ENCODE peak calls at places on chromosomes 13 and 19, in eight cellular contexts. One of them, this sample, is unnamed. For H3K4me1, the result is how much of the 10 kb centered on the place peaks cover.

GRCh38 chr19:39660661-39661060 is 4.9 kb downstream of the LGALS16 start:
- DNase-seq in body of pancreas: no peak
- DNase-seq in effector memory CD4-positive, alpha-beta T cell: no peak
- DNase-seq in heart left ventricle: no peak
- DNase-seq in stomach: no peak
- DNase-seq in pancreas: no peak
- DNase-seq in CD4-positive, CD25-positive, alpha-beta regulatory T cell: no peak
- DNase-seq in mucosa of descending colon: no peak
- DNase-seq in this sample: no peak

GRCh38 chr19:40347476-40348124 is 597 bp downstream of the C19orf47 start:
- DNase-seq in body of pancreas: no peak
- DNase-seq in effector memory CD4-positive, alpha-beta T cell: no peak
- DNase-seq in heart left ventricle: no peak
- DNase-seq in stomach: no peak
- DNase-seq in pancreas: no peak
- DNase-seq in CD4-positive, CD25-positive, alpha-beta regulatory T cell: no peak
- DNase-seq in mucosa of descending colon: no peak
- DNase-seq in this sample: no peak

GRCh38 chr13:60226507-60226906 is 62.8 kb upstream of the DIAPH3 start:
- DNase-seq in body of pancreas: peak
- DNase-seq in effector memory CD4-positive, alpha-beta T cell: no peak
- DNase-seq in heart left ventricle: no peak
- DNase-seq in stomach: no peak
- DNase-seq in pancreas: no peak
- DNase-seq in CD4-positive, CD25-positive, alpha-beta regulatory T cell: no peak
- DNase-seq in mucosa of descending colon: peak
- DNase-seq in this sample: no peak

GRCh38 chr13:98094678-98095266 is 48.1 kb upstream of the FARP1 start:
- DNase-seq in body of pancreas: no peak
- DNase-seq in effector memory CD4-positive, alpha-beta T cell: no peak
- DNase-seq in heart left ventricle: no peak
- DNase-seq in stomach: no peak
- DNase-seq in pancreas: no peak
- DNase-seq in CD4-positive, CD25-positive, alpha-beta regulatory T cell: no peak
- DNase-seq in mucosa of descending colon: no peak
- DNase-seq in this sample: no peak

GRCh38 chr19:7947939-7948338 is 4.5 kb upstream of the TIMM44 start:
- DNase-seq in body of pancreas: no peak
- DNase-seq in effector memory CD4-positive, alpha-beta T cell: no peak
- DNase-seq in heart left ventricle: no peak
- DNase-seq in stomach: no peak
- DNase-seq in pancreas: no peak
- DNase-seq in CD4-positive, CD25-positive, alpha-beta regulatory T cell: no peak
- DNase-seq in mucosa of descending colon: no peak
- DNase-seq in this sample: no peak

GRCh38 chr19:15452111-15453047 is 2.6 kb upstream of the WIZ start:
- DNase-seq in body of pancreas: peak
- DNase-seq in effector memory CD4-positive, alpha-beta T cell: no peak
- DNase-seq in heart left ventricle: peak
- DNase-seq in stomach: peak
- DNase-seq in pancreas: peak
- DNase-seq in CD4-positive, CD25-positive, alpha-beta regulatory T cell: no peak
- DNase-seq in mucosa of descending colon: peak
- DNase-seq in this sample: peak

GRCh38 chr13:102212729-102213128 is 189.1 kb downstream of the FGF14 start:
- DNase-seq in body of pancreas: no peak
- DNase-seq in effector memory CD4-positive, alpha-beta T cell: no peak
- DNase-seq in heart left ventricle: no peak
- DNase-seq in stomach: no peak
- DNase-seq in pancreas: no peak
- DNase-seq in CD4-positive, CD25-positive, alpha-beta regulatory T cell: no peak
- DNase-seq in mucosa of descending colon: no peak
- DNase-seq in this sample: no peak

GRCh38 chr19:22532388-22533310 is 101.5 kb upstream of the ZNF492 start:
- DNase-seq in body of pancreas: peak
- DNase-seq in effector memory CD4-positive, alpha-beta T cell: no peak
- DNase-seq in heart left ventricle: peak
- DNase-seq in stomach: no peak
- DNase-seq in pancreas: peak
- DNase-seq in CD4-positive, CD25-positive, alpha-beta regulatory T cell: no peak
- DNase-seq in mucosa of descending colon: peak
- DNase-seq in this sample: peak

GRCh38 chr19:53294786-53295441 is 27.4 kb upstream of the VN1R4 start:
- DNase-seq in body of pancreas: no peak
- DNase-seq in effector memory CD4-positive, alpha-beta T cell: no peak
- DNase-seq in heart left ventricle: no peak
- DNase-seq in stomach: no peak
- DNase-seq in pancreas: no peak
- DNase-seq in CD4-positive, CD25-positive, alpha-beta regulatory T cell: no peak
- DNase-seq in mucosa of descending colon: no peak
- DNase-seq in this sample: no peak

GRCh38 chr13:78317030-78317429 is 286.3 kb downstream of the POU4F1 start:
- DNase-seq in body of pancreas: no peak
- DNase-seq in effector memory CD4-positive, alpha-beta T cell: no peak
- DNase-seq in heart left ventricle: no peak
- DNase-seq in stomach: no peak
- DNase-seq in pancreas: no peak
- DNase-seq in CD4-positive, CD25-positive, alpha-beta regulatory T cell: no peak
- DNase-seq in mucosa of descending colon: no peak
- DNase-seq in this sample: no peak

GRCh38 chr19:37221136-37221535 is 3.1 kb downstream of the ZNF383 start:
- DNase-seq in body of pancreas: no peak
- DNase-seq in effector memory CD4-positive, alpha-beta T cell: no peak
- DNase-seq in heart left ventricle: no peak
- DNase-seq in stomach: no peak
- DNase-seq in pancreas: no peak
- DNase-seq in CD4-positive, CD25-positive, alpha-beta regulatory T cell: no peak
- DNase-seq in mucosa of descending colon: no peak
- DNase-seq in this sample: no peak

GRCh38 chr13:113327391-113327765 is 30.3 kb downstream of the LAMP1 start:
- DNase-seq in body of pancreas: no peak
- DNase-seq in effector memory CD4-positive, alpha-beta T cell: no peak
- DNase-seq in heart left ventricle: peak
- DNase-seq in stomach: no peak
- DNase-seq in pancreas: no peak
- DNase-seq in CD4-positive, CD25-positive, alpha-beta regulatory T cell: no peak
- DNase-seq in mucosa of descending colon: no peak
- DNase-seq in this sample: no peak

GRCh38 chr19:50184196-50184595 is 19.2 kb upstream of the MYH14 start:
- DNase-seq in body of pancreas: no peak
- DNase-seq in effector memory CD4-positive, alpha-beta T cell: no peak
- DNase-seq in heart left ventricle: no peak
- DNase-seq in stomach: no peak
- DNase-seq in pancreas: no peak
- DNase-seq in CD4-positive, CD25-positive, alpha-beta regulatory T cell: no peak
- DNase-seq in mucosa of descending colon: no peak
- DNase-seq in this sample: no peak

GRCh38 chr19:44903602-44904425 is 1.8 kb upstream of the APOE start:
- DNase-seq in body of pancreas: peak
- DNase-seq in effector memory CD4-positive, alpha-beta T cell: peak
- DNase-seq in heart left ventricle: peak
- DNase-seq in stomach: peak
- DNase-seq in pancreas: peak
- DNase-seq in CD4-positive, CD25-positive, alpha-beta regulatory T cell: peak
- DNase-seq in mucosa of descending colon: peak
- DNase-seq in this sample: peak

GRCh38 chr19:17402982-17403855 is 2.2 kb downstream of the BST2 start:
- DNase-seq in body of pancreas: no peak
- DNase-seq in effector memory CD4-positive, alpha-beta T cell: no peak
- DNase-seq in heart left ventricle: peak
- DNase-seq in stomach: no peak
- DNase-seq in pancreas: no peak
- DNase-seq in CD4-positive, CD25-positive, alpha-beta regulatory T cell: peak
- DNase-seq in mucosa of descending colon: no peak
- DNase-seq in this sample: no peak

GRCh38 chr19:5129691-5130090 is 160.8 kb downstream of the KDM4B start:
- DNase-seq in body of pancreas: no peak
- DNase-seq in effector memory CD4-positive, alpha-beta T cell: no peak
- DNase-seq in heart left ventricle: no peak
- DNase-seq in stomach: no peak
- DNase-seq in pancreas: no peak
- DNase-seq in CD4-positive, CD25-positive, alpha-beta regulatory T cell: no peak
- DNase-seq in mucosa of descending colon: no peak
- DNase-seq in this sample: no peak

GRCh38 chr19:5128251-5128931 is 159.5 kb downstream of the KDM4B start:
- DNase-seq in body of pancreas: peak
- DNase-seq in effector memory CD4-positive, alpha-beta T cell: no peak
- DNase-seq in heart left ventricle: peak
- DNase-seq in stomach: peak
- DNase-seq in pancreas: peak
- DNase-seq in CD4-positive, CD25-positive, alpha-beta regulatory T cell: no peak
- DNase-seq in mucosa of descending colon: no peak
- DNase-seq in this sample: no peak

GRCh38 chr19:5130371-5131030 is 161.6 kb downstream of the KDM4B start:
- DNase-seq in body of pancreas: peak
- DNase-seq in effector memory CD4-positive, alpha-beta T cell: peak
- DNase-seq in heart left ventricle: no peak
- DNase-seq in stomach: no peak
- DNase-seq in pancreas: no peak
- DNase-seq in CD4-positive, CD25-positive, alpha-beta regulatory T cell: peak
- DNase-seq in mucosa of descending colon: peak
- DNase-seq in this sample: no peak

GRCh38 chr19:5127710-5128109 is 158.8 kb downstream of the KDM4B start:
- DNase-seq in body of pancreas: no peak
- DNase-seq in effector memory CD4-positive, alpha-beta T cell: no peak
- DNase-seq in heart left ventricle: no peak
- DNase-seq in stomach: no peak
- DNase-seq in pancreas: no peak
- DNase-seq in CD4-positive, CD25-positive, alpha-beta regulatory T cell: no peak
- DNase-seq in mucosa of descending colon: no peak
- DNase-seq in this sample: no peak

GRCh38 chr19:5128932-5129389 is 160.0 kb downstream of the KDM4B start:
- DNase-seq in body of pancreas: peak
- DNase-seq in effector memory CD4-positive, alpha-beta T cell: no peak
- DNase-seq in heart left ventricle: no peak
- DNase-seq in stomach: peak
- DNase-seq in pancreas: peak
- DNase-seq in CD4-positive, CD25-positive, alpha-beta regulatory T cell: no peak
- DNase-seq in mucosa of descending colon: no peak
- DNase-seq in this sample: no peak
- H3K4me1 ChIP-seq in body of pancreas: half or more
- H3K4me1 ChIP-seq in effector memory CD4-positive, alpha-beta T cell: under half
- H3K4me1 ChIP-seq in heart left ventricle: under half
- H3K4me1 ChIP-seq in stomach: under half
- H3K4me1 ChIP-seq in pancreas: under half
- H3K4me1 ChIP-seq in CD4-positive, CD25-positive, alpha-beta regulatory T cell: under half
- H3K4me1 ChIP-seq in mucosa of descending colon: under half
- H3K4me1 ChIP-seq in this sample: under half

DNA sequence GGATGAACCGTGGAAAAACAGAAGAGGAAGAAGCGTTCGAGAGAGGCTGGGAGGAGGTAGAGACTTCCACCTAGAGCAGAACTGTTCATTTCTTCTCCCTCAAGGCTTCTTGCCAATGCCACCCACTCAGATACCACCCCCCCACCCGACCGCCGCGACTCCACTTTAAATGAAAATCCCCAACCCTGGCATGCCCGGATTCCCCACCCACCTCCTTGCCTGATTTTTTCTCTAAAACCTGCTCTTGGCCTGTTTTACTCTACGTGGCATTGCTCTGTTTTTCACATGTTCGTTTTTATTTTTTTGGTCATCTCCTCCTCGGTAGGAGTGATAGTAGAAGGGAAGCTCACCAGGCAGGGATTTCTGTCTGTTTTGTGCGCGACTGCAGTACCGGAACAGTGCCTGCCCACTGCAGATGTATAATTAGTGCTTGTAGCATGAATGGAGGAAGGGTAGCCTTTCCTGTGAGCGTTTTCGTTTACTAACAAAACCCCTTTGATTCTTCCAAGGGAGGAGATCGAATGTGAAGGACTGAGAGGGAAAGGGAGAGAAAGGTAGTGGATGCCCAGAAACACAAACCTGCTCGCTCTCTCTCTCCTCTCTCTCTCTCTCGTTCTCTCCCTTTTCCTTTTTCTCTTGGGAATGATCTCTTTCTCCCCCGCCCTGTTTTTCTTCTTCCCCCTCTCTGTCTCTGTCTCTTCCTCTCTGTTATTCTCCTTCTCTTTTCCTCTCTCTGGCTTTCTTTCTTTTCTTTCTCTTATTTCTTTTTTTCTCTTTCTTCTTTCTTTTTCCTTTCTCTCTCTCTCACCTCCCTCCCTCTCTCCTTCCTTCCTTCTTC is 2.2 kb downstream of the CD70 start:
- DNase-seq in body of pancreas: no peak
- DNase-seq in effector memory CD4-positive, alpha-beta T cell: no peak
- DNase-seq in heart left ventricle: no peak
- DNase-seq in stomach: no peak
- DNase-seq in pancreas: no peak
- DNase-seq in CD4-positive, CD25-positive, alpha-beta regulatory T cell: no peak
- DNase-seq in mucosa of descending colon: no peak
- DNase-seq in this sample: no peak
- H3K4me3 ChIP-seq in body of pancreas: no peak
- H3K4me3 ChIP-seq in effector memory CD4-positive, alpha-beta T cell: peak
- H3K4me3 ChIP-seq in heart left ventricle: no peak
- H3K4me3 ChIP-seq in stomach: no peak
- H3K4me3 ChIP-seq in pancreas: no peak
- H3K4me3 ChIP-seq in CD4-positive, CD25-positive, alpha-beta regulatory T cell: peak
- H3K4me3 ChIP-seq in mucosa of descending colon: no peak
- H3K4me3 ChIP-seq in this sample: no peak

DNA sequence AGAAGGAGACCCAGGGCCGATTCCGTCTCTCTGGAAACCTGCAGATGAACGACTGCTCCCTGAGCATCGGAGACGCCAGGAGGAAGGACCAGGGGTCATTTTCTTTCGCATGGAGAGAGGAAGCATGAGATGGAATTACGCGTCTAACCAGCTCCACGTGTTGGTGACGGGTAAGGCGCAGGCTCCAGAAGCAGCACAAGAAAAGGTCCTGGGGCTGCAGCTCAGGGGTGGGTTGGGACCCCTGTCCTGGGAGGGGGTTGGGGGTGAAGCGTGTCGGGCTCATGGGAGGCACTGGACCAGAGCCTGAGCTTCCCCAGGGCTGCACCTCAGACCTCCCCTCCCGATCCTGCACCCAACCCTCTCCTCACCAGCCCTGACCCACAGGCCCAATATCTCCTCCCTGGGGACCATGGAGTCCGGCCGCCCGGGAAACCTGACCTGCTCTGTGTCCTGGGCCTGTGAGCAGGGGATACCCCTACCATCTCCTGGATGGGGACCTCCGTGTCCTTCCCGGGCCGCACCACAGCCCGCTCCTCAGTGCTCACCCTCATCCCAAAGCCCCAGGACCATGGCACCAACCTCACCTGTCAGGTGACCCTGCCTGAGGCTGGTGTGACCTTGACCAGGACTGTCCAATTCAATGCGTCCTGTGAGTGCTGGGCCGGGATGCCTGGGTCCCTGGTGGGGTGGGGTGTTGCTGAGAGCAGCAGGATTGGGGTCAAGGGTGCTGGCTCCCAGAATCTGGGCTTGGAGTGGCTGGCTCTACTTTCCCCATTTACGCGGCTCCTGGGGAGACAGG is 39.6 kb upstream of the CD33 start:
- DNase-seq in body of pancreas: no peak
- DNase-seq in effector memory CD4-positive, alpha-beta T cell: no peak
- DNase-seq in heart left ventricle: no peak
- DNase-seq in stomach: no peak
- DNase-seq in pancreas: peak
- DNase-seq in CD4-positive, CD25-positive, alpha-beta regulatory T cell: no peak
- DNase-seq in mucosa of descending colon: no peak
- DNase-seq in this sample: no peak
- H3K4me1 ChIP-seq in body of pancreas: under half
- H3K4me1 ChIP-seq in effector memory CD4-positive, alpha-beta T cell: under half
- H3K4me1 ChIP-seq in heart left ventricle: under half
- H3K4me1 ChIP-seq in stomach: under half
- H3K4me1 ChIP-seq in pancreas: under half
- H3K4me1 ChIP-seq in CD4-positive, CD25-positive, alpha-beta regulatory T cell: under half
- H3K4me1 ChIP-seq in mucosa of descending colon: under half
- H3K4me1 ChIP-seq in this sample: under half

GRCh38 chr13:107365466-107366215 is 797.7 kb upstream of the ARGLU1 start:
- DNase-seq in body of pancreas: no peak
- DNase-seq in effector memory CD4-positive, alpha-beta T cell: no peak
- DNase-seq in heart left ventricle: no peak
- DNase-seq in stomach: no peak
- DNase-seq in pancreas: no peak
- DNase-seq in CD4-positive, CD25-positive, alpha-beta regulatory T cell: no peak
- DNase-seq in mucosa of descending colon: no peak
- DNase-seq in this sample: no peak
- H3K4me3 ChIP-seq in body of pancreas: no peak
- H3K4me3 ChIP-seq in effector memory CD4-positive, alpha-beta T cell: no peak
- H3K4me3 ChIP-seq in heart left ventricle: no peak
- H3K4me3 ChIP-seq in stomach: no peak
- H3K4me3 ChIP-seq in pancreas: no peak
- H3K4me3 ChIP-seq in CD4-positive, CD25-positive, alpha-beta regulatory T cell: no peak
- H3K4me3 ChIP-seq in mucosa of descending colon: no peak
- H3K4me3 ChIP-seq in this sample: no peak